ENCODE peak calls at places on chromosome 6, in six cellular contexts. W is K562, Y is HCT116, H is HepG2, S is H1, M is GM12878. I is an unnamed sample.

GRCh38 chr6:119308048-119308570 is 41.5 kb downstream of the MAN1A1 start:
- DNase-seq in W (peak; percentile 34), Y (peak; percentile 51), H (peak; percentile 83), S (no peak), M (no peak), I (no peak)

GRCh38 chr6:102736941-102737368 is 1343.4 kb downstream of the GRIK2 start:
- DNase-seq in W (no peak), Y (no peak), H (no peak), S (no peak), M (no peak), I (no peak)

GRCh38 chr6:11758878-11759277 is 19.7 kb downstream of the ADTRP start:
- DNase-seq in W (no peak), Y (no peak), H (no peak), S (no peak), M (no peak), I (no peak)

GRCh38 chr6:73585566-73586415 is 65.0 kb upstream of the EEF1A1 start:
- DNase-seq in W (peak; percentile 44), Y (peak; percentile 72), H (peak; percentile 88), S (no peak), M (peak; percentile 66), I (no peak)

GRCh38 chr6:33840064-33840926 is 36.5 kb upstream of the MLN start:
- DNase-seq in W (peak; percentile 92), Y (peak; percentile 79), H (peak; percentile 96), S (no peak), M (peak; percentile 51), I (no peak)

GRCh38 chr6:106421491-106421890 is 61.0 kb downstream of the CRYBG1 start:
- DNase-seq in W (no peak), Y (no peak), H (no peak), S (no peak), M (no peak), I (no peak)

GRCh38 chr6:161094904-161095440 is 103.4 kb downstream of the MAP3K4 start:
- DNase-seq in W (no peak), Y (no peak), H (no peak), S (no peak), M (no peak), I (no peak)

GRCh38 chr6:10276106-10276505 is 138.8 kb downstream of the TFAP2A start:
- DNase-seq in W (no peak), Y (no peak), H (no peak), S (no peak), M (no peak), I (no peak)

GRCh38 chr6:42339991-42340401 is 111.7 kb downstream of the TRERF1 start:
- DNase-seq in W (no peak), Y (no peak), H (no peak), S (no peak), M (peak; percentile 57), I (no peak)

GRCh38 chr6:144547409-144547808 is 262.3 kb downstream of the UTRN start:
- DNase-seq in W (no peak), Y (no peak), H (no peak), S (no peak), M (no peak), I (no peak)

GRCh38 chr6:124203106-124203811 is 399.6 kb downstream of the NKAIN2 start:
- DNase-seq in W (no peak), Y (no peak), H (no peak), S (no peak), M (no peak), I (no peak)

GRCh38 chr6:99390896-99391295 is 3.1 kb downstream of the COQ3 start:
- DNase-seq in W (no peak), Y (no peak), H (no peak), S (no peak), M (no peak), I (no peak)

GRCh38 chr6:2108700-2109306 is 136.6 kb downstream of the GMDS start:
- DNase-seq in W (no peak), Y (no peak), H (peak; percentile 20), S (no peak), M (no peak), I (no peak)

GRCh38 chr6:61953881-61954280 is 332.1 kb downstream of the KHDRBS2 start:
- DNase-seq in W (no peak), Y (no peak), H (no peak), S (no peak), M (no peak), I (no peak)

GRCh38 chr6:195861-196360 is 96.4 kb upstream of the DUSP22 start:
- DNase-seq in W (no peak), Y (no peak), H (no peak), S (no peak), M (no peak), I (no peak)

GRCh38 chr6:125393449-125393858 is 91.7 kb upstream of the HDDC2 start:
- DNase-seq in W (no peak), Y (no peak), H (no peak), S (no peak), M (no peak), I (no peak)

GRCh38 chr6:1641391-1641790 is 31.7 kb downstream of the FOXC1 start:
- DNase-seq in W (no peak), Y (peak; percentile 61), H (no peak), S (no peak), M (no peak), I (no peak)

GRCh38 chr6:48061630-48062029 is 49.4 kb downstream of the PTCHD4 start:
- DNase-seq in W (no peak), Y (no peak), H (no peak), S (no peak), M (no peak), I (no peak)

GRCh38 chr6:34115396-34116314 is 30.2 kb downstream of the GRM4 start:
- DNase-seq in W (peak; percentile 87), Y (no peak), H (no peak), S (no peak), M (no peak), I (no peak)

GRCh38 chr6:4613381-4613780 is 162.8 kb upstream of the CDYL start:
- DNase-seq in W (no peak), Y (no peak), H (no peak), S (no peak), M (no peak), I (no peak)

GRCh38 chr6:33108307-33108706 is 32.5 kb downstream of the HLA-DPB1 start:
- DNase-seq in W (no peak), Y (no peak), H (no peak), S (no peak), M (no peak), I (no peak)

GRCh38 chr6:36069573-36069972 is 42.0 kb downstream of the MAPK14 start:
- DNase-seq in W (no peak), Y (no peak), H (no peak), S (no peak), M (no peak), I (no peak)

GRCh38 chr6:147361582-147361981 is 146.9 kb upstream of the SAMD5 start:
- DNase-seq in W (no peak), Y (no peak), H (no peak), S (no peak), M (no peak), I (no peak)

GRCh38 chr6:77040566-77041195 is 422.6 kb downstream of the HTR1B start:
- DNase-seq in W (no peak), Y (no peak), H (no peak), S (no peak), M (no peak), I (no peak)

GRCh38 chr6:16141514-16141913 is 12.6 kb downstream of the MYLIP start:
- DNase-seq in W (no peak), Y (no peak), H (no peak), S (no peak), M (no peak), I (no peak)

GRCh38 chr6:101445527-101445926 is 52.0 kb downstream of the GRIK2 start:
- DNase-seq in W (no peak), Y (no peak), H (peak; percentile 1), S (no peak), M (no peak), I (no peak)

GRCh38 chr6:24798740-24799540 is at the start of gene ARMH2:
- DNase-seq in W (no peak), Y (no peak), H (no peak), S (no peak), M (no peak), I (no peak)

GRCh38 chr6:150587637-150588036 is 12.0 kb upstream of the PLEKHG1 start:
- DNase-seq in W (no peak), Y (no peak), H (no peak), S (no peak), M (no peak), I (no peak)

GRCh38 chr6:150588862-150589499 is 10.7 kb upstream of the PLEKHG1 start:
- DNase-seq in W (no peak), Y (no peak), H (no peak), S (no peak), M (no peak), I (no peak)

GRCh38 chr6:150590448-150590847 is 9.2 kb upstream of the PLEKHG1 start:
- DNase-seq in W (no peak), Y (no peak), H (no peak), S (no peak), M (no peak), I (no peak)

GRCh38 chr6:150592377-150592995 is 7.2 kb upstream of the PLEKHG1 start:
- DNase-seq in W (no peak), Y (no peak), H (no peak), S (no peak), M (no peak), I (no peak)

DNA sequence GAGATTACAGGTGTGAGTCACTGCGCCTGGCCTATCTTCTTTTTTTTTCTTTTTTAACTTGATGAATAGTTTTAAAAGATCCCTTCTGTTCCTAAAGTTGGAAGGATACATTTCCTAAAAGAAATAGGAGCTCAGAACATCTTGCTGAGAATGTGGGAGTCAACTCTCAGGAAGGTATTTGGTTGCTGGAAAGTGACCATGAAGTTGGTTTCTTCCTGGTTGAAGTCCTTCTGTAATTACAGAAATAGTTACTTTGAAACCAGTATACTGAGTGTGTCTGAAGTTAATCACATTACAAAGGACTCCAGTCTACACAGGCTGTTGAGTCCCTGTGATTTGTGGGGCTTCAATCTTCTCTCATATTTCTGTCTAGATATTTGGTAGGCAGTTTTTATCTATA is 9.9 kb upstream of the PLEKHG1 start:
- DNase-seq in W (no peak), Y (no peak), H (no peak), S (no peak), M (no peak), I (no peak)
- H3K4me3 ChIP-seq in W (no peak overlapping the region), Y (no peak overlapping the region), H (no peak overlapping the region), S (no peak overlapping the region), M (no peak overlapping the region), I (no peak overlapping the region)

GRCh38 chr6:169106176-169106575 is 147.5 kb downstream of the THBS2 start:
- DNase-seq in W (no peak), Y (no peak), H (no peak), S (no peak), M (no peak), I (no peak)
- TF ChIP-seq ZNF274 in W (no peak), Y (no peak), H (no peak), S (no peak), M (no peak), I (no peak)

GRCh38 chr6:30960907-30961673 is 20.3 kb downstream of the MUCL3 start:
- DNase-seq in W (no peak), Y (no peak), H (peak; percentile 50), S (no peak), M (no peak), I (no peak)
- H3K4me3 ChIP-seq in W (no peak overlapping the region), Y (no peak overlapping the region), H (no peak overlapping the region), S (no peak overlapping the region), M (no peak overlapping the region), I (no peak overlapping the region)

DNA sequence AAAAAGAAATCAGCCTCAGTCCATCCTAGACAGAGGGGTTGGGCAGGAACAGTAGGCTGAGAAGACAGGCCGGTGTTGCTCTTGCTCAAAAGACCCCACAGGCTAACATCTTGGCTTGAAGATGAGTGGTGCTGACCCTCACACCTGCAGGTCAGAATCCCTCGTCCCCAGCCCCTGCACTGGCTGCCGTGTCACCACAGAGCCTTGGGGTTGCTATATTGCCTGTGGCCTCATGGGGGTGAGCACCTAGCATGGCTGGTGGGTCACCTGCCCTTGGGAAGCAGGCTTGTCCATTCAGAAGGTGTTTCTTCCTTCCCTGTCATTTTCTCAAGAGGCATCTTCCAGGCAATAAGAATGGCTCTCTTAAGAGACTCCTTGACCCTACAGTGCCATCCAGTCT is 7.7 kb downstream of the SLC22A16 start:
- DNase-seq in W (no peak), Y (no peak), H (no peak), S (no peak), M (no peak), I (no peak)
- TF ChIP-seq ZNF274 in W (no peak), Y (no peak), H (no peak), S (no peak), M (no peak), I (no peak)